ENCODE peak calls at places on chromosomes 2 and 18, in four cellular contexts. F, B, R and L are unnamed samples.

GRCh38 chr2:64998658-64999061 is 9.5 kb downstream of the SLC1A4 start:
- DNase-seq in F (no peak), B (peak), R (no peak), L (peak)

GRCh38 chr2:168685619-168686453 is 116.6 kb upstream of the NOSTRIN start:
- DNase-seq in F (no peak), B (no peak), R (no peak), L (no peak)

GRCh38 chr2:18373664-18374063 is 186.8 kb downstream of the RDH14 start:
- DNase-seq in F (no peak), B (no peak), R (no peak), L (no peak)

GRCh38 chr2:106701134-106701994 is 184.6 kb downstream of the ST6GAL2 start:
- DNase-seq in F (no peak), B (no peak), R (no peak), L (no peak)

GRCh38 chr2:74091391-74091790 is 56.3 kb downstream of the BOLA3 start:
- DNase-seq in F (no peak), B (no peak), R (no peak), L (no peak)

GRCh38 chr18:159037-159652 is 788 bp downstream of the USP14 start:
- DNase-seq in F (no peak), B (peak), R (no peak), L (peak)

GRCh38 chr18:7196421-7196820 is 34.5 kb upstream of the LRRC30 start:
- DNase-seq in F (peak), B (no peak), R (no peak), L (no peak)

GRCh38 chr2:143525006-143525405 is 395.8 kb downstream of the ARHGAP15 start:
- DNase-seq in F (no peak), B (peak), R (no peak), L (peak)

GRCh38 chr2:27308359-27308875 is at the start of gene UCN:
- DNase-seq in F (peak), B (peak), R (peak), L (peak)

GRCh38 chr2:174730530-174731018 is 33.7 kb downstream of the CHRNA1 start:
- DNase-seq in F (peak), B (no peak), R (no peak), L (no peak)

GRCh38 chr2:134897932-134898331 is 20.7 kb upstream of the CCNT2 start:
- DNase-seq in F (no peak), B (peak), R (no peak), L (peak)

GRCh38 chr2:50840346-50841124 is 191.4 kb downstream of the NRXN1 start:
- DNase-seq in F (no peak), B (no peak), R (no peak), L (no peak)

GRCh38 chr2:241412144-241412543 is 56.1 kb downstream of the FARP2 start:
- DNase-seq in F (no peak), B (peak), R (no peak), L (peak)

GRCh38 chr2:88627856-88628568 is 748 bp upstream of the EIF2AK3 start:
- DNase-seq in F (peak), B (peak), R (no peak), L (peak)

GRCh38 chr18:13372405-13372995 is 153.9 kb downstream of the LDLRAD4 start:
- DNase-seq in F (no peak), B (no peak), R (no peak), L (no peak)

GRCh38 chr2:85920810-85921545 is 32.2 kb upstream of the ST3GAL5 start:
- DNase-seq in F (no peak), B (peak), R (no peak), L (peak)

GRCh38 chr2:137964066-137964858 is at the start of gene HNMT:
- DNase-seq in F (peak), B (peak), R (peak), L (peak)

GRCh38 chr2:217783243-217783642 is 219.6 kb downstream of the TNS1 start:
- DNase-seq in F (no peak), B (no peak), R (no peak), L (no peak)

GRCh38 chr2:188114014-188114413 is 177.7 kb upstream of the GULP1 start:
- DNase-seq in F (no peak), B (peak), R (no peak), L (peak)
- H2BK15ac ChIP-seq in F (no peak), B (no peak), R (no peak), L (no peak)

GRCh38 chr18:2970762-2971659 is 41.9 kb downstream of the LPIN2 start:
- DNase-seq in F (no peak), B (peak), R (no peak), L (peak)
- H3K9ac ChIP-seq in F (no peak), B (no peak), R (no peak), L (no peak)

DNA sequence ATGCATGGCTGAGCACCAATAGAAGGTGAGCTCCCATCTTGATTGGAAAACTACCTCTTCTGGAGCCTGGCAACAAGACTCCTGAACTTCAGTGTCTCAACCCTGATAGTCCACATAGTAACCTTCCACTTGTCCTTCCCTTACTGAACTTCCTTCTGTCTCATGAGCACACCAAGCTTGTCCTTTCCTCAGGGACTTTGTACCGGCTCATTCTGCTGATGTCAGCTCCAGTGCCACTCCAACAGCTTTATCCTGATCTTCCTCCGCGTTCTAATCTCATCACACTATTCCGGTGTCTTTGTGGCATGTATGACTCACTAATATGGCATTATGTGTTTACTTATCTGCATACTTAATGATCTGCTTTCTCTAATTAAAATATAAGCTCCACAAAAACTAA is 862.0 kb upstream of the ID2 start:
- DNase-seq in F (no peak), B (no peak), R (no peak), L (peak)
- H2BK15ac ChIP-seq in F (no peak), B (no peak), R (no peak), L (no peak)

DNA sequence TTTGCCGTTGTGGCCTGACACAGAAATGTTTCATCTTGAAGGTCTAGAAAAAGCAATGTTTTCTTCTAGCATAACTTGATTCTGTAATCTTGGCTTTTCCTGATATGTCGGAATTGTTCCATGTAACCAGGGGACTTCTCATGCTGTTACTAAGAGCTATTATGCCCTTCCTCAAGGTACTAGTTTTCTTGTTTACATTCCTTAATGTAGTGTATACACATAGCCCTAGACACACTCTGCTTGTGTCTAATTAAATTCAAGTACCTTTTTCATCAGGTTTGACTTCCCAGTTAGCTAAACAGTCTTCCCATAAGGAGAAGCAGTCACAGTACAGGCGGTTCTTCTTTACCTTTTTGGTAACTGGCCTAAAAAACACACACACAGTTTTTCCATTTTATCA is 122.8 kb upstream of the MSH6 start:
- DNase-seq in F (no peak), B (no peak), R (no peak), L (peak)
- H3K9ac ChIP-seq in F (no peak), B (no peak), R (no peak), L (no peak)

DNA sequence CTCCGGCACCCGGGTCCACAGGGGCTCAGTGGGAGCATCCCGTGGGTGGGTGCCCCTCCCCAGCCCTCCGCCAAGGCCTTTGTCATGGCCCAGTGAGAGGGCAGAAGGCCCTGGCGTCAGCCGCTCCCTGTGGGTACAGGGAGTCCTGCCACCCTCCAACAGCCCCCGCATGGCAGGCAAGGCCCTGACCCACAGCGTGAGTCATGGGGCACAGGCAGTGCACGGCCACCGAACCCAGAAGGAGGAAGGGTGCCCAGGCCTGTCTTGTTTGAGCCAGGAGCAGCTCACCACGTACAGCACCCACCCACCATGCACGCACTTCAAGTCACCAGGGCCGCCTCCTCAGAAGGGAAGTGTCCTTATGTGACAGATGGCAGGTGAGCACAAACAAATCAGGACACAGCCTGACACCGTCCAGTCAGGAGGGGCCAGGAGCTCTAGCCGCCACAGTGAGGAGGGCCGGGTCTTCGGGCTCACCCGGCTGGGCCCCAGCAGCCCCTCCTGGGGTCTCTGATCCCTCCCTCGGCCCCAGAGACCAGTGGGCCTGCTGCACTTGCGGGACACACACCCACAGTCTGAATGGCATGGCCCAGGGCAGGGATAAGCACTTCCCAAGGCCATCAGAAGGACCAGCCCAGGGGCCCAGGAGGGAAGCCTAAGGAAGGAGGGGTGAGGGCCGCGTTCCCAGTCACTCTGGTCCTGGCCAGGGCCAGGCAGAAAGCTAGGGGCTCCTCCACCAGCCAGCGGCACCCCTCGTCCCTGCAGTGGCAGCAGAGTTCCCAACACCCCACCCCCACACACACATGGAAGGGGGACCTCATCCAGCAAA is 25.8 kb downstream of the BIN1 start:
- DNase-seq in F (no peak), B (no peak), R (no peak), L (no peak)
- H2BK15ac ChIP-seq in F (no peak), B (no peak), R (peak), L (peak)